ENCODE peak calls at places on chromosomes 3 and 15, in six cellular contexts. P is non-pigmented ciliary epithelial cell, X is B cell, B is GM20000, Z is Right ventricle myocardium superior, Y is foreskin fibroblast. W is an unnamed sample.

GRCh38 chr15:90592144-90592887 is 62.6 kb downstream of the CRTC3 start:
- DNase-seq in X (no peak), Z (no peak), P (peak; percentile 45), B (no peak), Y (peak; percentile 77), W (no peak)

GRCh38 chr15:57591822-57592367 is at the start of gene MYZAP:
- DNase-seq in B (peak; percentile 66), Z (peak; percentile 84), Y (peak; percentile 55), P (no peak), X (peak; percentile 44), W (peak; percentile 85)

GRCh38 chr3:71271616-71272015 is 311.9 kb downstream of the FOXP1 start:
- DNase-seq in B (no peak), X (no peak), Y (peak; percentile 24), Z (no peak), P (no peak), W (no peak)

GRCh38 chr3:54547846-54548245 is 380.0 kb downstream of the LRTM1 start:
- DNase-seq in P (no peak), B (no peak), Z (no peak), Y (no peak), X (no peak), W (no peak)

GRCh38 chr3:135141092-135141491 is 346.0 kb downstream of the EPHB1 start:
- DNase-seq in P (no peak), Y (no peak), X (no peak), B (no peak), Z (no peak), W (no peak)

GRCh38 chr3:36447063-36447462 is 66.8 kb downstream of the STAC start:
- DNase-seq in X (no peak), P (no peak), B (no peak), Z (no peak), Y (peak; percentile 28), W (no peak)

GRCh38 chr15:51904931-51905330 is 66.6 kb downstream of the LEO1 start:
- DNase-seq in Y (peak; percentile 47), Z (no peak), X (no peak), B (no peak), P (no peak), W (no peak)

GRCh38 chr3:58008140-58009025 is at the start of gene FLNB:
- DNase-seq in Y (peak; percentile 87), B (peak; percentile 98), X (peak; percentile 73), P (no peak), Z (peak; percentile 75), W (peak; percentile 90)

GRCh38 chr3:115836944-115837343 is 213.6 kb downstream of the GAP43 start:
- DNase-seq in B (peak; percentile 22), Z (no peak), X (no peak), P (no peak), Y (peak; percentile 52), W (no peak)

GRCh38 chr3:108546692-108547091 is 36.3 kb upstream of the MYH15 start:
- DNase-seq in Y (no peak), P (no peak), X (no peak), B (no peak), Z (no peak), W (no peak)

GRCh38 chr3:155242342-155242741 is 51.1 kb downstream of the STRIT1 start:
- DNase-seq in X (no peak), Y (peak; percentile 86), P (no peak), B (no peak), Z (no peak), W (no peak)

GRCh38 chr3:163753033-163753432 is 1325.3 kb downstream of the SI start:
- DNase-seq in B (no peak), P (no peak), X (no peak), Z (no peak), Y (no peak), W (no peak)

GRCh38 chr15:86002444-86002843 is 77.2 kb upstream of the AGBL1 start:
- DNase-seq in X (no peak), Z (no peak), Y (no peak), P (no peak), B (no peak), W (no peak)

GRCh38 chr3:186493507-186493906 is 50.7 kb downstream of the CRYGS start:
- DNase-seq in P (no peak), Z (no peak), B (no peak), Y (no peak), X (no peak), W (no peak)

GRCh38 chr15:58766290-58766689 is 4.8 kb upstream of the MINDY2 start:
- DNase-seq in X (no peak), P (no peak), Y (no peak), Z (no peak), B (no peak), W (no peak)

GRCh38 chr3:158094917-158095301 is 11.3 kb downstream of the SHOX2 start:
- DNase-seq in Z (no peak), X (no peak), P (no peak), B (peak; percentile 69), Y (no peak), W (no peak)

GRCh38 chr15:74027688-74028087 is 33.2 kb downstream of the PML start:
- DNase-seq in X (no peak), Y (no peak), P (no peak), Z (no peak), B (no peak), W (peak; percentile 28)

GRCh38 chr15:98914626-98915025 is 93.0 kb downstream of the PGPEP1L start:
- DNase-seq in Z (no peak), B (no peak), Y (peak; percentile 94), X (no peak), P (peak; percentile 79), W (no peak)